ENCODE peak calls at places on chromosomes 4 and X, in nine cellular contexts. C, M, O, E, Y, U, P, T and F are unnamed samples.

GRCh38 chrX:103376979-103377324 is 614 bp downstream of the BEX3 start:
- DNase-seq in C (peak), T (no peak), O (no peak), M (no peak), Y (peak), P (peak), E (no peak), U (no peak), F (no peak)

GRCh38 chrX:13473666-13474516 is 95.5 kb upstream of the EGFL6 start:
- DNase-seq in T (no peak), M (no peak), P (peak), O (no peak), C (no peak), E (no peak), Y (no peak), U (no peak), F (no peak)

GRCh38 chrX:129654652-129655546 is at the start of gene APLN:
- DNase-seq in Y (no peak), M (no peak), E (no peak), T (peak), P (peak), O (peak), U (no peak), C (no peak), F (peak)

GRCh38 chr4:90127706-90128345 is 632 bp downstream of the CCSER1 start:
- DNase-seq in T (peak), C (peak), O (peak), P (peak), U (no peak), E (no peak), M (no peak), Y (no peak), F (no peak)

GRCh38 chrX:10902001-10902400 is 209.1 kb upstream of the HCCS start:
- DNase-seq in Y (no peak), U (no peak), E (no peak), M (no peak), P (peak), C (no peak), O (no peak), T (peak), F (peak)

GRCh38 chr4:140102406-140102805 is 51.6 kb downstream of the MAML3 start:
- DNase-seq in E (no peak), T (peak), C (no peak), O (no peak), U (no peak), M (no peak), Y (no peak), P (no peak), F (peak)

GRCh38 chr4:185825737-185826136 is 13.7 kb upstream of the SORBS2 start:
- DNase-seq in T (no peak), Y (no peak), P (no peak), U (no peak), O (no peak), E (no peak), M (no peak), C (no peak), F (no peak)

GRCh38 chr4:84938316-84938715 is 28.2 kb downstream of the WDFY3 start:
- DNase-seq in C (no peak), U (no peak), O (no peak), P (peak), E (no peak), T (peak), Y (no peak), M (no peak), F (peak)

GRCh38 chr4:26452565-26453531 is 37.4 kb downstream of the CCKAR start:
- DNase-seq in T (peak), Y (no peak), C (peak), M (no peak), O (no peak), U (no peak), E (no peak), P (no peak), F (no peak)

GRCh38 chrX:39678914-39679313 is 418.8 kb downstream of the BCOR start:
- DNase-seq in Y (no peak), E (no peak), C (no peak), M (no peak), O (no peak), T (no peak), P (no peak), U (no peak), F (no peak)

GRCh38 chrX:45749375-45749774 is 548.7 kb upstream of the DIPK2B start:
- DNase-seq in O (no peak), U (no peak), Y (no peak), E (no peak), C (no peak), T (no peak), M (no peak), P (no peak), F (no peak)

GRCh38 chr4:143482753-143483362 is 30.6 kb upstream of the SMARCA5 start:
- DNase-seq in P (peak), C (no peak), M (peak), E (no peak), T (peak), O (no peak), U (no peak), Y (peak), F (peak)